ENCODE peak calls at places on chromosomes 11 and 22, in four cellular contexts. O, C, Z and P are unnamed samples.

GRCh38 chr11:8038393-8038792 is 42.6 kb upstream of the TUB start:
- DNase-seq in O (no peak), C (no peak), Z (peak), P (peak)

GRCh38 chr11:70628881-70629844 is 230.8 kb downstream of the CTTN start:
- DNase-seq in O (peak), C (no peak), Z (no peak), P (no peak)

GRCh38 chr22:32951807-32952153 is 106.4 kb downstream of the SYN3 start:
- DNase-seq in O (no peak), C (no peak), Z (no peak), P (no peak)

GRCh38 chr11:61413496-61413895 is 16.3 kb downstream of the CPSF7 start:
- DNase-seq in O (no peak), C (no peak), Z (no peak), P (no peak)

GRCh38 chr22:38455530-38456271 is 702 bp upstream of the KCNJ4 start:
- DNase-seq in O (no peak), C (no peak), Z (no peak), P (peak)

GRCh38 chr11:106480581-106481185 is 403.2 kb downstream of the AASDHPPT start:
- DNase-seq in O (no peak), C (no peak), Z (no peak), P (no peak)

GRCh38 chr11:80104196-80104595 is 663.4 kb upstream of the TENM4 start:
- DNase-seq in O (no peak), C (no peak), Z (no peak), P (no peak)

GRCh38 chr22:35425971-35426800 is 26.2 kb downstream of the MCM5 start:
- DNase-seq in O (no peak), C (no peak), Z (no peak), P (peak)

GRCh38 chr11:31499576-31500178 is 9.7 kb downstream of the IMMP1L start:
- DNase-seq in O (no peak), C (no peak), Z (no peak), P (no peak)

GRCh38 chr11:31608995-31609394 is 99.4 kb downstream of the ELP4 start:
- DNase-seq in O (no peak), C (no peak), Z (no peak), P (no peak)